ENCODE peak calls at places on chromosomes 3 and 15, in four cellular contexts. L, B, Z and C are unnamed samples.

GRCh38 chr3:27079427-27080105 is 289.6 kb downstream of the NEK10 start:
- DNase-seq in B (no peak), L (no peak), Z (no peak), C (no peak)

GRCh38 chr3:182789371-182789770 is 3.9 kb upstream of the ATP11B start:
- DNase-seq in Z (no peak), B (no peak), L (no peak), C (no peak)

GRCh38 chr15:67024998-67025368 is 40.4 kb upstream of the SMAD3 start:
- DNase-seq in B (no peak), L (no peak), Z (no peak), C (no peak)

GRCh38 chr15:56805466-56806146 is 72.3 kb upstream of the ZNF280D start:
- DNase-seq in Z (no peak), B (peak), L (no peak), C (peak)

GRCh38 chr15:44427756-44428724 is 611 bp downstream of the CTDSPL2 start:
- DNase-seq in L (no peak), B (peak), Z (no peak), C (peak)

GRCh38 chr3:164940737-164941136 is 137.6 kb downstream of the SI start:
- DNase-seq in L (no peak), B (no peak), Z (no peak), C (peak)

GRCh38 chr15:88954431-88955277 is 41.5 kb upstream of the MFGE8 start:
- DNase-seq in B (no peak), Z (no peak), L (no peak), C (no peak)

GRCh38 chr15:74402873-74403589 is 30.7 kb downstream of the SEMA7A start:
- DNase-seq in Z (no peak), B (no peak), L (no peak), C (no peak)

GRCh38 chr3:115713247-115713646 is 89.9 kb downstream of the GAP43 start:
- DNase-seq in B (no peak), L (no peak), Z (peak), C (no peak)

GRCh38 chr3:64104691-64105101 is 81.4 kb upstream of the PSMD6 start:
- DNase-seq in Z (no peak), B (peak), L (no peak), C (no peak)

GRCh38 chr3:16399473-16399872 is 114.0 kb downstream of the RFTN1 start:
- DNase-seq in Z (no peak), L (no peak), B (peak), C (peak)

GRCh38 chr3:37542772-37543449 is 318.8 kb upstream of the CTDSPL start:
- DNase-seq in L (no peak), Z (no peak), B (no peak), C (no peak)

GRCh38 chr15:66707310-66708160 is 5.5 kb downstream of the SMAD6 start:
- DNase-seq in Z (peak), L (no peak), B (peak), C (peak)

GRCh38 chr3:111749171-111750170 is 109.6 kb upstream of the PHLDB2 start:
- DNase-seq in L (no peak), B (no peak), Z (no peak), C (no peak)

GRCh38 chr15:74584204-74584603 is 31.4 kb upstream of the CLK3 start:
- DNase-seq in B (no peak), Z (no peak), L (no peak), C (no peak)

GRCh38 chr3:197468866-197469382 is 86.8 kb downstream of the BDH1 start:
- DNase-seq in Z (peak), L (no peak), B (no peak), C (peak)